ENCODE peak calls at places on chromosomes 16 and 17, in seven cellular contexts. One of them, this sample, is unnamed.

GRCh38 chr16:71424626-71425025 is 17.2 kb downstream of the TLE7 start:
- DNase-seq in endodermal cell: peak
- DNase-seq in GM19239: no peak
- DNase-seq in stimulated activated CD4-positive, alpha-beta T cell treated with anti-CD3 and anti-CD28 coated beads, Interleukin-15, amount 100 ng/mL, for 1 hour: no peak
- DNase-seq in sigmoid colon: no peak
- DNase-seq in activated naive CD8-positive, alpha-beta T cell treated with anti-CD3 and anti-CD28 coated beads for 36 hours: no peak
- DNase-seq in activated CD4-positive, alpha-beta T cell treated with anti-CD3 and anti-CD28 coated beads, Interleukin-2, amount 50 U/mL, for 1 hour: no peak
- DNase-seq in this sample: no peak

GRCh38 chr17:79073016-79073705 is 1.5 kb upstream of the ENGASE start:
- DNase-seq in endodermal cell: peak
- DNase-seq in GM19239: no peak
- DNase-seq in stimulated activated CD4-positive, alpha-beta T cell treated with anti-CD3 and anti-CD28 coated beads, Interleukin-15, amount 100 ng/mL, for 1 hour: no peak
- DNase-seq in sigmoid colon: peak
- DNase-seq in activated naive CD8-positive, alpha-beta T cell treated with anti-CD3 and anti-CD28 coated beads for 36 hours: no peak
- DNase-seq in activated CD4-positive, alpha-beta T cell treated with anti-CD3 and anti-CD28 coated beads, Interleukin-2, amount 50 U/mL, for 1 hour: no peak
- DNase-seq in this sample: no peak

GRCh38 chr16:54937673-54938350 is 7.1 kb downstream of the IRX5 start:
- DNase-seq in endodermal cell: no peak
- DNase-seq in GM19239: no peak
- DNase-seq in stimulated activated CD4-positive, alpha-beta T cell treated with anti-CD3 and anti-CD28 coated beads, Interleukin-15, amount 100 ng/mL, for 1 hour: no peak
- DNase-seq in sigmoid colon: no peak
- DNase-seq in activated naive CD8-positive, alpha-beta T cell treated with anti-CD3 and anti-CD28 coated beads for 36 hours: no peak
- DNase-seq in activated CD4-positive, alpha-beta T cell treated with anti-CD3 and anti-CD28 coated beads, Interleukin-2, amount 50 U/mL, for 1 hour: no peak
- DNase-seq in this sample: no peak

GRCh38 chr17:10605221-10605783 is 51.8 kb downstream of the MYH3 start:
- DNase-seq in endodermal cell: no peak
- DNase-seq in GM19239: no peak
- DNase-seq in stimulated activated CD4-positive, alpha-beta T cell treated with anti-CD3 and anti-CD28 coated beads, Interleukin-15, amount 100 ng/mL, for 1 hour: no peak
- DNase-seq in sigmoid colon: no peak
- DNase-seq in activated naive CD8-positive, alpha-beta T cell treated with anti-CD3 and anti-CD28 coated beads for 36 hours: no peak
- DNase-seq in activated CD4-positive, alpha-beta T cell treated with anti-CD3 and anti-CD28 coated beads, Interleukin-2, amount 50 U/mL, for 1 hour: no peak
- DNase-seq in this sample: no peak

GRCh38 chr16:85687651-85688471 is 893 bp downstream of the GINS2 start:
- DNase-seq in endodermal cell: no peak
- DNase-seq in GM19239: no peak
- DNase-seq in stimulated activated CD4-positive, alpha-beta T cell treated with anti-CD3 and anti-CD28 coated beads, Interleukin-15, amount 100 ng/mL, for 1 hour: no peak
- DNase-seq in sigmoid colon: no peak
- DNase-seq in activated naive CD8-positive, alpha-beta T cell treated with anti-CD3 and anti-CD28 coated beads for 36 hours: no peak
- DNase-seq in activated CD4-positive, alpha-beta T cell treated with anti-CD3 and anti-CD28 coated beads, Interleukin-2, amount 50 U/mL, for 1 hour: no peak
- DNase-seq in this sample: no peak

GRCh38 chr16:80231888-80232287 is 308.9 kb upstream of the DYNLRB2 start:
- DNase-seq in endodermal cell: no peak
- DNase-seq in GM19239: no peak
- DNase-seq in stimulated activated CD4-positive, alpha-beta T cell treated with anti-CD3 and anti-CD28 coated beads, Interleukin-15, amount 100 ng/mL, for 1 hour: no peak
- DNase-seq in sigmoid colon: no peak
- DNase-seq in activated naive CD8-positive, alpha-beta T cell treated with anti-CD3 and anti-CD28 coated beads for 36 hours: peak
- DNase-seq in activated CD4-positive, alpha-beta T cell treated with anti-CD3 and anti-CD28 coated beads, Interleukin-2, amount 50 U/mL, for 1 hour: no peak
- DNase-seq in this sample: peak

GRCh38 chr16:27242398-27242797 is 26.2 kb downstream of the NSMCE1 start:
- DNase-seq in endodermal cell: peak
- DNase-seq in GM19239: no peak
- DNase-seq in stimulated activated CD4-positive, alpha-beta T cell treated with anti-CD3 and anti-CD28 coated beads, Interleukin-15, amount 100 ng/mL, for 1 hour: no peak
- DNase-seq in sigmoid colon: peak
- DNase-seq in activated naive CD8-positive, alpha-beta T cell treated with anti-CD3 and anti-CD28 coated beads for 36 hours: no peak
- DNase-seq in activated CD4-positive, alpha-beta T cell treated with anti-CD3 and anti-CD28 coated beads, Interleukin-2, amount 50 U/mL, for 1 hour: no peak
- DNase-seq in this sample: no peak

GRCh38 chr16:20938426-20938825 is 37.9 kb downstream of the LYRM1 start:
- DNase-seq in endodermal cell: no peak
- DNase-seq in GM19239: no peak
- DNase-seq in stimulated activated CD4-positive, alpha-beta T cell treated with anti-CD3 and anti-CD28 coated beads, Interleukin-15, amount 100 ng/mL, for 1 hour: no peak
- DNase-seq in sigmoid colon: no peak
- DNase-seq in activated naive CD8-positive, alpha-beta T cell treated with anti-CD3 and anti-CD28 coated beads for 36 hours: no peak
- DNase-seq in activated CD4-positive, alpha-beta T cell treated with anti-CD3 and anti-CD28 coated beads, Interleukin-2, amount 50 U/mL, for 1 hour: no peak
- DNase-seq in this sample: no peak

GRCh38 chr16:85321856-85322271 is 209.6 kb upstream of the CIBAR2 start:
- DNase-seq in endodermal cell: no peak
- DNase-seq in GM19239: no peak
- DNase-seq in stimulated activated CD4-positive, alpha-beta T cell treated with anti-CD3 and anti-CD28 coated beads, Interleukin-15, amount 100 ng/mL, for 1 hour: no peak
- DNase-seq in sigmoid colon: peak
- DNase-seq in activated naive CD8-positive, alpha-beta T cell treated with anti-CD3 and anti-CD28 coated beads for 36 hours: no peak
- DNase-seq in activated CD4-positive, alpha-beta T cell treated with anti-CD3 and anti-CD28 coated beads, Interleukin-2, amount 50 U/mL, for 1 hour: no peak
- DNase-seq in this sample: peak

GRCh38 chr17:38916771-38917170 is 8.6 kb upstream of the LASP1NB start:
- DNase-seq in endodermal cell: no peak
- DNase-seq in GM19239: no peak
- DNase-seq in stimulated activated CD4-positive, alpha-beta T cell treated with anti-CD3 and anti-CD28 coated beads, Interleukin-15, amount 100 ng/mL, for 1 hour: no peak
- DNase-seq in sigmoid colon: peak
- DNase-seq in activated naive CD8-positive, alpha-beta T cell treated with anti-CD3 and anti-CD28 coated beads for 36 hours: no peak
- DNase-seq in activated CD4-positive, alpha-beta T cell treated with anti-CD3 and anti-CD28 coated beads, Interleukin-2, amount 50 U/mL, for 1 hour: no peak
- DNase-seq in this sample: no peak

GRCh38 chr17:17781591-17782424 is 55.0 kb downstream of the SREBF1 start:
- DNase-seq in endodermal cell: peak
- DNase-seq in GM19239: no peak
- DNase-seq in stimulated activated CD4-positive, alpha-beta T cell treated with anti-CD3 and anti-CD28 coated beads, Interleukin-15, amount 100 ng/mL, for 1 hour: no peak
- DNase-seq in sigmoid colon: peak
- DNase-seq in activated naive CD8-positive, alpha-beta T cell treated with anti-CD3 and anti-CD28 coated beads for 36 hours: peak
- DNase-seq in activated CD4-positive, alpha-beta T cell treated with anti-CD3 and anti-CD28 coated beads, Interleukin-2, amount 50 U/mL, for 1 hour: peak
- DNase-seq in this sample: peak

GRCh38 chr16:87380875-87381274 is 2.7 kb downstream of the FBXO31 start:
- DNase-seq in endodermal cell: no peak
- DNase-seq in GM19239: no peak
- DNase-seq in stimulated activated CD4-positive, alpha-beta T cell treated with anti-CD3 and anti-CD28 coated beads, Interleukin-15, amount 100 ng/mL, for 1 hour: no peak
- DNase-seq in sigmoid colon: peak
- DNase-seq in activated naive CD8-positive, alpha-beta T cell treated with anti-CD3 and anti-CD28 coated beads for 36 hours: no peak
- DNase-seq in activated CD4-positive, alpha-beta T cell treated with anti-CD3 and anti-CD28 coated beads, Interleukin-2, amount 50 U/mL, for 1 hour: no peak
- DNase-seq in this sample: no peak

GRCh38 chr16:24834459-24835335 is 11.1 kb upstream of the SLC5A11 start:
- DNase-seq in endodermal cell: peak
- DNase-seq in GM19239: no peak
- DNase-seq in stimulated activated CD4-positive, alpha-beta T cell treated with anti-CD3 and anti-CD28 coated beads, Interleukin-15, amount 100 ng/mL, for 1 hour: no peak
- DNase-seq in sigmoid colon: peak
- DNase-seq in activated naive CD8-positive, alpha-beta T cell treated with anti-CD3 and anti-CD28 coated beads for 36 hours: no peak
- DNase-seq in activated CD4-positive, alpha-beta T cell treated with anti-CD3 and anti-CD28 coated beads, Interleukin-2, amount 50 U/mL, for 1 hour: no peak
- DNase-seq in this sample: peak

GRCh38 chr16:64453643-64454042 is 668.2 kb downstream of the CDH11 start:
- DNase-seq in endodermal cell: no peak
- DNase-seq in GM19239: no peak
- DNase-seq in stimulated activated CD4-positive, alpha-beta T cell treated with anti-CD3 and anti-CD28 coated beads, Interleukin-15, amount 100 ng/mL, for 1 hour: no peak
- DNase-seq in sigmoid colon: no peak
- DNase-seq in activated naive CD8-positive, alpha-beta T cell treated with anti-CD3 and anti-CD28 coated beads for 36 hours: no peak
- DNase-seq in activated CD4-positive, alpha-beta T cell treated with anti-CD3 and anti-CD28 coated beads, Interleukin-2, amount 50 U/mL, for 1 hour: no peak
- DNase-seq in this sample: peak

GRCh38 chr16:57331355-57331754 is 27.2 kb upstream of the CCL22 start:
- DNase-seq in endodermal cell: no peak
- DNase-seq in GM19239: no peak
- DNase-seq in stimulated activated CD4-positive, alpha-beta T cell treated with anti-CD3 and anti-CD28 coated beads, Interleukin-15, amount 100 ng/mL, for 1 hour: no peak
- DNase-seq in sigmoid colon: no peak
- DNase-seq in activated naive CD8-positive, alpha-beta T cell treated with anti-CD3 and anti-CD28 coated beads for 36 hours: no peak
- DNase-seq in activated CD4-positive, alpha-beta T cell treated with anti-CD3 and anti-CD28 coated beads, Interleukin-2, amount 50 U/mL, for 1 hour: no peak
- DNase-seq in this sample: no peak

GRCh38 chr17:46063239-46063638 is 64.2 kb downstream of the STH start:
- DNase-seq in endodermal cell: no peak
- DNase-seq in GM19239: no peak
- DNase-seq in stimulated activated CD4-positive, alpha-beta T cell treated with anti-CD3 and anti-CD28 coated beads, Interleukin-15, amount 100 ng/mL, for 1 hour: no peak
- DNase-seq in sigmoid colon: no peak
- DNase-seq in activated naive CD8-positive, alpha-beta T cell treated with anti-CD3 and anti-CD28 coated beads for 36 hours: no peak
- DNase-seq in activated CD4-positive, alpha-beta T cell treated with anti-CD3 and anti-CD28 coated beads, Interleukin-2, amount 50 U/mL, for 1 hour: no peak
- DNase-seq in this sample: peak

GRCh38 chr16:10601444-10602401 is 21.3 kb upstream of the EMP2 start:
- DNase-seq in endodermal cell: no peak
- DNase-seq in GM19239: no peak
- DNase-seq in stimulated activated CD4-positive, alpha-beta T cell treated with anti-CD3 and anti-CD28 coated beads, Interleukin-15, amount 100 ng/mL, for 1 hour: no peak
- DNase-seq in sigmoid colon: no peak
- DNase-seq in activated naive CD8-positive, alpha-beta T cell treated with anti-CD3 and anti-CD28 coated beads for 36 hours: no peak
- DNase-seq in activated CD4-positive, alpha-beta T cell treated with anti-CD3 and anti-CD28 coated beads, Interleukin-2, amount 50 U/mL, for 1 hour: no peak
- DNase-seq in this sample: no peak

GRCh38 chr16:35102780-35103403 is 1643.5 kb downstream of the TP53TG3F start:
- DNase-seq in endodermal cell: no peak
- DNase-seq in GM19239: no peak
- DNase-seq in stimulated activated CD4-positive, alpha-beta T cell treated with anti-CD3 and anti-CD28 coated beads, Interleukin-15, amount 100 ng/mL, for 1 hour: no peak
- DNase-seq in sigmoid colon: no peak
- DNase-seq in activated naive CD8-positive, alpha-beta T cell treated with anti-CD3 and anti-CD28 coated beads for 36 hours: no peak
- DNase-seq in activated CD4-positive, alpha-beta T cell treated with anti-CD3 and anti-CD28 coated beads, Interleukin-2, amount 50 U/mL, for 1 hour: no peak
- DNase-seq in this sample: no peak

GRCh38 chr17:50560185-50560824 is at the start of gene CACNA1G:
- DNase-seq in endodermal cell: peak
- DNase-seq in GM19239: peak
- DNase-seq in stimulated activated CD4-positive, alpha-beta T cell treated with anti-CD3 and anti-CD28 coated beads, Interleukin-15, amount 100 ng/mL, for 1 hour: peak
- DNase-seq in sigmoid colon: peak
- DNase-seq in activated naive CD8-positive, alpha-beta T cell treated with anti-CD3 and anti-CD28 coated beads for 36 hours: peak
- DNase-seq in activated CD4-positive, alpha-beta T cell treated with anti-CD3 and anti-CD28 coated beads, Interleukin-2, amount 50 U/mL, for 1 hour: peak
- DNase-seq in this sample: peak

GRCh38 chr16:49593423-49594040 is 219.9 kb downstream of the C16orf78 start:
- DNase-seq in endodermal cell: peak
- DNase-seq in GM19239: no peak
- DNase-seq in stimulated activated CD4-positive, alpha-beta T cell treated with anti-CD3 and anti-CD28 coated beads, Interleukin-15, amount 100 ng/mL, for 1 hour: no peak
- DNase-seq in sigmoid colon: no peak
- DNase-seq in activated naive CD8-positive, alpha-beta T cell treated with anti-CD3 and anti-CD28 coated beads for 36 hours: no peak
- DNase-seq in activated CD4-positive, alpha-beta T cell treated with anti-CD3 and anti-CD28 coated beads, Interleukin-2, amount 50 U/mL, for 1 hour: no peak
- DNase-seq in this sample: no peak

GRCh38 chr17:41919165-41919817 is 540 bp upstream of the ACLY start:
- DNase-seq in endodermal cell: peak
- DNase-seq in GM19239: no peak
- DNase-seq in stimulated activated CD4-positive, alpha-beta T cell treated with anti-CD3 and anti-CD28 coated beads, Interleukin-15, amount 100 ng/mL, for 1 hour: no peak
- DNase-seq in sigmoid colon: no peak
- DNase-seq in activated naive CD8-positive, alpha-beta T cell treated with anti-CD3 and anti-CD28 coated beads for 36 hours: no peak
- DNase-seq in activated CD4-positive, alpha-beta T cell treated with anti-CD3 and anti-CD28 coated beads, Interleukin-2, amount 50 U/mL, for 1 hour: peak
- DNase-seq in this sample: no peak

GRCh38 chr17:1577186-1577585 is 14.6 kb upstream of the PITPNA start:
- DNase-seq in endodermal cell: peak
- DNase-seq in GM19239: no peak
- DNase-seq in stimulated activated CD4-positive, alpha-beta T cell treated with anti-CD3 and anti-CD28 coated beads, Interleukin-15, amount 100 ng/mL, for 1 hour: no peak
- DNase-seq in sigmoid colon: peak
- DNase-seq in activated naive CD8-positive, alpha-beta T cell treated with anti-CD3 and anti-CD28 coated beads for 36 hours: no peak
- DNase-seq in activated CD4-positive, alpha-beta T cell treated with anti-CD3 and anti-CD28 coated beads, Interleukin-2, amount 50 U/mL, for 1 hour: no peak
- DNase-seq in this sample: peak

GRCh38 chr17:32625971-32626370 is 139.2 kb downstream of the CDK5R1 start:
- DNase-seq in endodermal cell: peak
- DNase-seq in GM19239: no peak
- DNase-seq in stimulated activated CD4-positive, alpha-beta T cell treated with anti-CD3 and anti-CD28 coated beads, Interleukin-15, amount 100 ng/mL, for 1 hour: no peak
- DNase-seq in sigmoid colon: no peak
- DNase-seq in activated naive CD8-positive, alpha-beta T cell treated with anti-CD3 and anti-CD28 coated beads for 36 hours: no peak
- DNase-seq in activated CD4-positive, alpha-beta T cell treated with anti-CD3 and anti-CD28 coated beads, Interleukin-2, amount 50 U/mL, for 1 hour: no peak
- DNase-seq in this sample: no peak

GRCh38 chr17:7403902-7404736 is at the start of gene TMEM256:
- DNase-seq in endodermal cell: peak
- DNase-seq in GM19239: peak
- DNase-seq in stimulated activated CD4-positive, alpha-beta T cell treated with anti-CD3 and anti-CD28 coated beads, Interleukin-15, amount 100 ng/mL, for 1 hour: peak
- DNase-seq in sigmoid colon: peak
- DNase-seq in activated naive CD8-positive, alpha-beta T cell treated with anti-CD3 and anti-CD28 coated beads for 36 hours: peak
- DNase-seq in activated CD4-positive, alpha-beta T cell treated with anti-CD3 and anti-CD28 coated beads, Interleukin-2, amount 50 U/mL, for 1 hour: peak
- DNase-seq in this sample: peak

GRCh38 chr16:47612711-47613110 is 151.6 kb downstream of the PHKB start:
- DNase-seq in endodermal cell: no peak
- DNase-seq in GM19239: no peak
- DNase-seq in stimulated activated CD4-positive, alpha-beta T cell treated with anti-CD3 and anti-CD28 coated beads, Interleukin-15, amount 100 ng/mL, for 1 hour: no peak
- DNase-seq in sigmoid colon: no peak
- DNase-seq in activated naive CD8-positive, alpha-beta T cell treated with anti-CD3 and anti-CD28 coated beads for 36 hours: no peak
- DNase-seq in activated CD4-positive, alpha-beta T cell treated with anti-CD3 and anti-CD28 coated beads, Interleukin-2, amount 50 U/mL, for 1 hour: no peak
- DNase-seq in this sample: no peak

GRCh38 chr16:19210968-19211367 is 42.9 kb downstream of the SYT17 start:
- DNase-seq in endodermal cell: no peak
- DNase-seq in GM19239: no peak
- DNase-seq in stimulated activated CD4-positive, alpha-beta T cell treated with anti-CD3 and anti-CD28 coated beads, Interleukin-15, amount 100 ng/mL, for 1 hour: no peak
- DNase-seq in sigmoid colon: no peak
- DNase-seq in activated naive CD8-positive, alpha-beta T cell treated with anti-CD3 and anti-CD28 coated beads for 36 hours: no peak
- DNase-seq in activated CD4-positive, alpha-beta T cell treated with anti-CD3 and anti-CD28 coated beads, Interleukin-2, amount 50 U/mL, for 1 hour: no peak
- DNase-seq in this sample: no peak

GRCh38 chr16:87447323-87447722 is 45.5 kb downstream of the ZCCHC14 start:
- DNase-seq in endodermal cell: no peak
- DNase-seq in GM19239: no peak
- DNase-seq in stimulated activated CD4-positive, alpha-beta T cell treated with anti-CD3 and anti-CD28 coated beads, Interleukin-15, amount 100 ng/mL, for 1 hour: no peak
- DNase-seq in sigmoid colon: no peak
- DNase-seq in activated naive CD8-positive, alpha-beta T cell treated with anti-CD3 and anti-CD28 coated beads for 36 hours: no peak
- DNase-seq in activated CD4-positive, alpha-beta T cell treated with anti-CD3 and anti-CD28 coated beads, Interleukin-2, amount 50 U/mL, for 1 hour: no peak
- DNase-seq in this sample: no peak

GRCh38 chr16:85348921-85349334 is 236.7 kb upstream of the CIBAR2 start:
- DNase-seq in endodermal cell: peak
- DNase-seq in GM19239: no peak
- DNase-seq in stimulated activated CD4-positive, alpha-beta T cell treated with anti-CD3 and anti-CD28 coated beads, Interleukin-15, amount 100 ng/mL, for 1 hour: no peak
- DNase-seq in sigmoid colon: no peak
- DNase-seq in activated naive CD8-positive, alpha-beta T cell treated with anti-CD3 and anti-CD28 coated beads for 36 hours: no peak
- DNase-seq in activated CD4-positive, alpha-beta T cell treated with anti-CD3 and anti-CD28 coated beads, Interleukin-2, amount 50 U/mL, for 1 hour: no peak
- DNase-seq in this sample: no peak

GRCh38 chr16:27177031-27177774 is 26.1 kb upstream of the KDM8 start:
- DNase-seq in endodermal cell: no peak
- DNase-seq in GM19239: no peak
- DNase-seq in stimulated activated CD4-positive, alpha-beta T cell treated with anti-CD3 and anti-CD28 coated beads, Interleukin-15, amount 100 ng/mL, for 1 hour: no peak
- DNase-seq in sigmoid colon: no peak
- DNase-seq in activated naive CD8-positive, alpha-beta T cell treated with anti-CD3 and anti-CD28 coated beads for 36 hours: peak
- DNase-seq in activated CD4-positive, alpha-beta T cell treated with anti-CD3 and anti-CD28 coated beads, Interleukin-2, amount 50 U/mL, for 1 hour: no peak
- DNase-seq in this sample: peak

GRCh38 chr17:33521784-33522183 is 228.7 kb upstream of the ASIC2 start:
- DNase-seq in endodermal cell: peak
- DNase-seq in GM19239: no peak
- DNase-seq in stimulated activated CD4-positive, alpha-beta T cell treated with anti-CD3 and anti-CD28 coated beads, Interleukin-15, amount 100 ng/mL, for 1 hour: no peak
- DNase-seq in sigmoid colon: no peak
- DNase-seq in activated naive CD8-positive, alpha-beta T cell treated with anti-CD3 and anti-CD28 coated beads for 36 hours: peak
- DNase-seq in activated CD4-positive, alpha-beta T cell treated with anti-CD3 and anti-CD28 coated beads, Interleukin-2, amount 50 U/mL, for 1 hour: no peak
- DNase-seq in this sample: no peak

GRCh38 chr17:47996201-47996600 is 25.3 kb downstream of the CDK5RAP3 start:
- DNase-seq in endodermal cell: no peak
- DNase-seq in GM19239: no peak
- DNase-seq in stimulated activated CD4-positive, alpha-beta T cell treated with anti-CD3 and anti-CD28 coated beads, Interleukin-15, amount 100 ng/mL, for 1 hour: no peak
- DNase-seq in sigmoid colon: no peak
- DNase-seq in activated naive CD8-positive, alpha-beta T cell treated with anti-CD3 and anti-CD28 coated beads for 36 hours: no peak
- DNase-seq in activated CD4-positive, alpha-beta T cell treated with anti-CD3 and anti-CD28 coated beads, Interleukin-2, amount 50 U/mL, for 1 hour: no peak
- DNase-seq in this sample: no peak